ENCODE peak calls at places on chromosomes 4 and X, in eight cellular contexts. H is HCT116, T is PC-3, W is hepatocyte, V is MM.1S, N is OCI-LY7, F is GM23338, I is SK-N-SH. S is an unnamed sample. For H3K4me1, the result is how much of the 10 kb centered on the place peaks cover.

GRCh38 chrX:107483976-107484726 is 34.7 kb downstream of the FRMPD3 start:
- DNase-seq in H (no peak), T (no peak), W (peak), V (no peak), N (no peak), F (peak), I (peak), S (peak)

GRCh38 chrX:107721966-107722707 is 53.5 kb downstream of the TSC22D3 start:
- DNase-seq in H (no peak), T (no peak), W (no peak), V (no peak), N (no peak), F (no peak), I (no peak), S (no peak)

GRCh38 chr4:54433686-54434085 is 204.6 kb downstream of the PDGFRA start:
- DNase-seq in H (peak), T (peak), W (peak), V (no peak), N (no peak), F (peak), I (no peak), S (peak)

GRCh38 chr4:143420227-143420626 is 83.6 kb downstream of the GAB1 start:
- DNase-seq in H (no peak), T (no peak), W (no peak), V (peak), N (peak), F (no peak), I (no peak), S (no peak)

GRCh38 chrX:47078129-47079043 is at the start of gene RGN:
- DNase-seq in H (no peak), T (no peak), W (peak), V (no peak), N (no peak), F (peak), I (peak), S (peak)

GRCh38 chr4:158384407-158384806 is 137.3 kb upstream of the RXFP1 start:
- DNase-seq in H (no peak), T (no peak), W (no peak), V (no peak), N (no peak), F (no peak), I (no peak), S (no peak)

GRCh38 chr4:122218762-122219161 is 66.6 kb downstream of the BLTP1 start:
- DNase-seq in H (no peak), T (peak), W (peak), V (no peak), N (peak), F (peak), I (peak), S (peak)

GRCh38 chr4:168999836-169000235 is 10.2 kb downstream of the CBR4 start:
- DNase-seq in H (no peak), T (no peak), W (no peak), V (no peak), N (no peak), F (no peak), I (no peak), S (no peak)

GRCh38 chr4:42750091-42750490 is 93.2 kb upstream of the ATP8A1 start:
- DNase-seq in H (no peak), T (peak), W (peak), V (peak), N (peak), F (peak), I (peak), S (no peak)

GRCh38 chr4:59127748-59128147 is 2017.6 kb upstream of the IGFBP7 start:
- DNase-seq in H (no peak), T (no peak), W (no peak), V (no peak), N (no peak), F (no peak), I (peak), S (no peak)

GRCh38 chr4:10114147-10114546 is 2.5 kb downstream of the WDR1 start:
- DNase-seq in H (no peak), T (no peak), W (no peak), V (no peak), N (no peak), F (no peak), I (no peak), S (no peak)

GRCh38 chr4:10113362-10114047 is 3.1 kb downstream of the WDR1 start:
- DNase-seq in H (no peak), T (no peak), W (no peak), V (no peak), N (no peak), F (no peak), I (no peak), S (no peak)

GRCh38 chr4:10111067-10111801 is 5.4 kb downstream of the WDR1 start:
- DNase-seq in H (no peak), T (no peak), W (no peak), V (no peak), N (no peak), F (peak), I (no peak), S (no peak)

GRCh38 chr4:10114607-10115006 is 2.0 kb downstream of the WDR1 start:
- DNase-seq in H (no peak), T (no peak), W (no peak), V (no peak), N (no peak), F (no peak), I (no peak), S (no peak)

GRCh38 chr4:10112658-10113284 is 3.8 kb downstream of the WDR1 start:
- DNase-seq in H (no peak), T (no peak), W (no peak), V (no peak), N (no peak), F (no peak), I (no peak), S (no peak)
- H3K27ac ChIP-seq in H (no peak), T (no peak), W (no peak), V (no peak), N (no peak), F (no peak), I (no peak), S (no peak)

GRCh38 chrX:150935466-150935865 is 37.0 kb upstream of the CD99L2 start:
- DNase-seq in H (no peak), T (peak), W (no peak), V (no peak), N (no peak), F (no peak), I (no peak), S (no peak)
- TF ChIP-seq EZH2phosphoT487 in H (no peak), T (no peak), W (no peak), V (no peak), N (no peak), F (no peak), I (no peak), S (no peak)

GRCh38 chr4:1874207-1874606 is 3.0 kb downstream of the NSD2 start:
- DNase-seq in H (no peak), T (no peak), W (no peak), V (no peak), N (no peak), F (no peak), I (no peak), S (no peak)

GRCh38 chr4:1873291-1873690 is 2.1 kb downstream of the NSD2 start:
- DNase-seq in H (no peak), T (no peak), W (no peak), V (no peak), N (no peak), F (no peak), I (no peak), S (peak)

GRCh38 chr4:1871471-1872021 is 353 bp downstream of the NSD2 start:
- DNase-seq in H (no peak), T (no peak), W (peak), V (peak), N (peak), F (peak), I (peak), S (no peak)

GRCh38 chr4:1872918-1873269 is 1.7 kb downstream of the NSD2 start:
- DNase-seq in H (no peak), T (peak), W (no peak), V (peak), N (peak), F (no peak), I (no peak), S (no peak)

GRCh38 chr4:1873776-1874175 is 2.6 kb downstream of the NSD2 start:
- DNase-seq in H (no peak), T (peak), W (no peak), V (no peak), N (no peak), F (no peak), I (no peak), S (no peak)
- H3K4me1 ChIP-seq in H (under half), T (under half), W (under half), V (under half), N (under half), F (under half), I (under half), S (under half)

DNA sequence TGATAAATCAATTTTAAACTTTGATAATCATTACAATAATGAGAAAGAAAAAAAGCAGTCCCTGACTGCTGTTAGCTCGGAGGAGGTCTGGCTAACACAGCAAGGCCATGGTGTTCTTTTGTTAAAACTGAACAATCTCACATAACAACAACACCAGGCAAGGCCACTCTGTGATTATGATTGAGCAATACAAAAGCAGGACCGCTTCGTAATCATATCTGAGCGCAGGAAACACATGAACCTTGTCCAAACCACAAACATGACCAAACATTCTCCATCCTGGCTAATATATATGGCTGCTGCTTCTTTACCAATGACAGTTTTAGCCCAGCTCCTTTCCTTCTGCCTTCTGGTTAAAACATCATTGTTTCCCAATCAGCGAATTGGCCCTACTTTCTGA is 76.8 kb upstream of the DDX53 start:
- DNase-seq in H (no peak), T (peak), W (no peak), V (no peak), N (no peak), F (no peak), I (no peak), S (no peak)
- H3K27ac ChIP-seq in H (no peak), T (no peak), W (no peak), V (no peak), N (no peak), F (no peak), I (no peak), S (no peak)

GRCh38 chr4:61277785-61278184 is 77.7 kb downstream of the ADGRL3 start:
- DNase-seq in H (no peak), T (peak), W (no peak), V (no peak), N (no peak), F (no peak), I (no peak), S (no peak)
- TF ChIP-seq EZH2phosphoT487 in H (no peak), T (no peak), W (no peak), V (no peak), N (no peak), F (no peak), I (no peak), S (no peak)

GRCh38 chrX:13120017-13120416 is 75.6 kb upstream of the FAM9C start:
- DNase-seq in H (no peak), T (peak), W (peak), V (no peak), N (no peak), F (no peak), I (no peak), S (peak)

GRCh38 chrX:13123247-13123856 is 78.9 kb upstream of the FAM9C start:
- DNase-seq in H (no peak), T (peak), W (no peak), V (no peak), N (no peak), F (no peak), I (no peak), S (no peak)

GRCh38 chrX:13123857-13124345 is 79.5 kb upstream of the FAM9C start:
- DNase-seq in H (no peak), T (peak), W (no peak), V (no peak), N (no peak), F (no peak), I (no peak), S (no peak)

GRCh38 chrX:13119386-13119785 is 75.0 kb upstream of the FAM9C start:
- DNase-seq in H (no peak), T (peak), W (no peak), V (no peak), N (no peak), F (no peak), I (no peak), S (peak)

DNA sequence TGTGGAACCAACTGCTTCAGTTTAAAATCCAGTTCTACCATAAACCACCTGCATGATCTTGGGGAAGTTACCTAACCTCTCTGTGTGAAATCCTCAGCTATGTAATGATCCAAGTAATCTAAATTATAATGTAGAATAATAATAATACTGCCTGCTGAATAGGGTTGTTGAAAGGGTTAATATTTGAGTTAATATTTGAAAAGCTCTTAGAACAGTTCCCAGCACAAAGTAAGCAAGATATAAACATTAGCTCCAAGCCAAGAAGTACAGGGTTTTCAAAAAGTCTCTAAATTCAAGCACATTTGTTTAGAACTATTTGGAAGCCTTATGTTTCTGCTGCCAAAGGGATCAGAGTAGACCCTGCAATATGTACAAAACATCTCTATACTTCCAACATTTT is 76.6 kb upstream of the FAM9C start:
- DNase-seq in H (no peak), T (no peak), W (no peak), V (no peak), N (no peak), F (no peak), I (no peak), S (no peak)
- H3K4me1 ChIP-seq in H (under half), T (under half), W (under half), V (under half), N (under half), F (under half), I (under half), S (under half)

DNA sequence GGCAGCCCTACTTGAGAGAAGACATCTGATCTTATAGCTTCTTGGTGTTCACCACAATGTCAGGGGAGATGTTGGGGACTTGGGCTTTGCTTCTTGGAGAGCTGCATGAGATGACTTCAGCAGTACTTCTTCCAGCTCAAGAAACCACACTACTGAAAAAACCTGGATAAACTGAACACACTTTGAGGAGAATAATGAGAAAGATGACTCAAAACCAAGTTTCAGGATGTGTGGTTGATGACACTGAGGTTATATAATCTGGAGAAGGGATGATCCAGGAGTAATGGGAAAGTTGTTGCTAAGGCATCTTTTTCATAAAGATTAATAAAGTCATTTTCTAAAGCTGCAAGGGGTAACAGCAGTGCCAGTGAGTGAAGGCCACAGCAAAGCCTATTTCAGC is 58.4 kb upstream of the PNPLA4 start:
- DNase-seq in H (no peak), T (peak), W (no peak), V (no peak), N (no peak), F (no peak), I (no peak), S (no peak)
- H3K27ac ChIP-seq in H (no peak), T (peak), W (no peak), V (no peak), N (no peak), F (no peak), I (no peak), S (no peak)

DNA sequence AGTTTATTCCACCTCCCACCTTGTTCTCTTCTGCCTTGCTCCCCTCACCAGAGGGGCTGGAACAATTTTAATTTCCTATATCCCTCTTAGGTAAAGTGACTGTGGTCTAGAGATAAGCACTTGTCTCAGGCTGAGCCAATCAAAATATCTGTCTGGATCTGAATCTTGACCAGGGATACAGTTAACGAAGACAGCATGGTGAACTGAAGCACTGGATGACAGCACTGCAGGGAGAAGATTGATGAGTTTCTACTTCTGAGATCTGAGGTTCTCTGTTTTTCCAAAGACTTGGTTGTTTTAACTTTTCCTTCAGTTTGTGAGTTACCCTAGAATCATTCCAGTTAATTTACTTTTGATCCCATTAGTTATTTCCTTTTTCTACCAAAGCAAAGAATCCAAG is 13.2 kb downstream of the GNPDA2 start:
- DNase-seq in H (no peak), T (no peak), W (no peak), V (no peak), N (no peak), F (no peak), I (no peak), S (no peak)
- TF ChIP-seq EZH2phosphoT487 in H (no peak), T (no peak), W (no peak), V (no peak), N (no peak), F (no peak), I (no peak), S (no peak)